ENCODE peak calls at places on chromosomes 1 and 21, in ten cellular contexts. G is SK-N-MC, M is stomach, Z is SK-N-SH, V is transverse colon, W is H1, P is HepG2, T is upper lobe of left lung, Q is HCT116, E is spleen. X is an unnamed sample.

GRCh38 chr1:20153000-20153418 is 13.9 kb downstream of the PLA2G2F start:
- DNase-seq in G (no peak), M (no peak), Z (peak; percentile 14), V (no peak), W (no peak), P (no peak), T (no peak), Q (no peak), E (no peak), X (peak; percentile 44)

GRCh38 chr21:35921471-35921870 is 138.9 kb downstream of the SETD4 start:
- DNase-seq in G (no peak), M (no peak), Z (no peak), V (no peak), W (no peak), P (peak; percentile 45), T (no peak), Q (no peak), E (no peak), X (no peak)

GRCh38 chr21:39385299-39386145 is 36.6 kb upstream of the HMGN1 start:
- DNase-seq in G (no peak), M (peak; percentile 92), Z (peak; percentile 89), V (peak; percentile 90), W (no peak), P (peak; percentile 95), T (peak; percentile 94), Q (no peak), E (peak; percentile 94), X (peak; percentile 66)

GRCh38 chr1:7521803-7522202 is 249.3 kb upstream of the VAMP3 start:
- DNase-seq in G (no peak), M (no peak), Z (no peak), V (no peak), W (no peak), P (no peak), T (no peak), Q (no peak), E (peak; percentile 16), X (no peak)

GRCh38 chr1:245932302-245932972 is 574.6 kb downstream of the SMYD3 start:
- DNase-seq in G (no peak), M (no peak), Z (no peak), V (no peak), W (no peak), P (no peak), T (no peak), Q (no peak), E (no peak), X (no peak)

GRCh38 chr1:78492376-78492950 is 1.7 kb downstream of the PTGFR start:
- DNase-seq in G (no peak), M (no peak), Z (no peak), V (no peak), W (no peak), P (no peak), T (no peak), Q (no peak), E (no peak), X (no peak)

GRCh38 chr1:103267271-103267670 is 158.9 kb upstream of the COL11A1 start:
- DNase-seq in G (no peak), M (no peak), Z (no peak), V (no peak), W (no peak), P (no peak), T (no peak), Q (no peak), E (no peak), X (no peak)

GRCh38 chr1:225131869-225132268 is 202.4 kb downstream of the DNAH14 start:
- DNase-seq in G (no peak), M (no peak), Z (no peak), V (no peak), W (no peak), P (no peak), T (no peak), Q (no peak), E (no peak), X (no peak)

GRCh38 chr1:88433556-88433955 is 250.5 kb upstream of the PKN2 start:
- DNase-seq in G (no peak), M (no peak), Z (no peak), V (no peak), W (no peak), P (no peak), T (no peak), Q (no peak), E (no peak), X (no peak)

GRCh38 chr1:63601912-63602311 is 8.7 kb downstream of the PGM1 start:
- DNase-seq in G (no peak), M (no peak), Z (no peak), V (no peak), W (no peak), P (no peak), T (no peak), Q (no peak), E (no peak), X (no peak)

GRCh38 chr1:221182791-221183533 is 303.7 kb downstream of the HLX start:
- DNase-seq in G (no peak), M (no peak), Z (no peak), V (no peak), W (no peak), P (no peak), T (no peak), Q (no peak), E (no peak), X (no peak)

GRCh38 chr1:22228505-22228911 is 85.6 kb upstream of the WNT4 start:
- DNase-seq in G (no peak), M (no peak), Z (no peak), V (no peak), W (no peak), P (no peak), T (peak; percentile 43), Q (no peak), E (no peak), X (no peak)

GRCh38 chr1:106080608-106081325 is 975.7 kb upstream of the PRMT6 start:
- DNase-seq in G (no peak), M (no peak), Z (no peak), V (no peak), W (no peak), P (no peak), T (peak; percentile 68), Q (no peak), E (peak; percentile 72), X (no peak)

GRCh38 chr1:22122273-22123070 is 20.4 kb downstream of the WNT4 start:
- DNase-seq in G (no peak), M (no peak), Z (peak; percentile 69), V (no peak), W (no peak), P (no peak), T (no peak), Q (no peak), E (peak; percentile 46), X (no peak)

GRCh38 chr1:234597894-234598293 is 12.1 kb downstream of the IRF2BP2 start:
- DNase-seq in G (no peak), M (peak; percentile 55), Z (peak; percentile 56), V (peak; percentile 74), W (no peak), P (peak; percentile 62), T (no peak), Q (no peak), E (no peak), X (no peak)

GRCh38 chr1:85581802-85582686 is 1.5 kb downstream of the CCN1 start:
- DNase-seq in G (no peak), M (no peak), Z (peak; percentile 48), V (peak; percentile 25), W (peak; percentile 59), P (peak; percentile 49), T (no peak), Q (no peak), E (no peak), X (peak; percentile 70)

GRCh38 chr21:7947422-7947821 is 2574.0 kb upstream of the TPTE start:
- DNase-seq in G (no peak), M (no peak), Z (no peak), V (no peak), W (no peak), P (no peak), T (no peak), Q (no peak), E (no peak), X (no peak)
- H3K9me3 ChIP-seq in G (peaks cover 40% of the 10 kb centered on the region), M (no peaks in the 10 kb centered on the region), Z (peaks cover 37% of the 10 kb centered on the region), V (peaks cover 80% of the 10 kb centered on the region), W (peaks cover 98% of the 10 kb centered on the region), P (no peaks in the 10 kb centered on the region), T (peaks cover 23% of the 10 kb centered on the region), Q (peaks cover 97% of the 10 kb centered on the region), E (no peaks in the 10 kb centered on the region), X (peaks cover 100% of the 10 kb centered on the region)

GRCh38 chr1:189289346-189289745 is 1188.3 kb downstream of the BRINP3 start:
- DNase-seq in G (no peak), M (no peak), Z (no peak), V (no peak), W (no peak), P (no peak), T (no peak), Q (no peak), E (no peak), X (no peak)
- H3K27ac ChIP-seq in G (no peak overlapping the region), M (no peak overlapping the region), Z (no peak overlapping the region), V (no peak overlapping the region), W (no peak overlapping the region), P (no peak overlapping the region), T (no peak overlapping the region), Q (no peak overlapping the region), E (no peak overlapping the region), X (no peak overlapping the region)

GRCh38 chr1:213977486-213977842 is 10.3 kb upstream of the PROX1 start:
- DNase-seq in G (no peak), M (peak; percentile 40), Z (no peak), V (no peak), W (no peak), P (peak; percentile 54), T (no peak), Q (no peak), E (no peak), X (no peak)
- TF ChIP-seq POLR2AphosphoS5 in G (no peak), M (no peak), Z (no peak), V (no peak), W (no peak), P (no peak), T (no peak), Q (no peak), E (peak; percentile 43), X (no peak)

DNA sequence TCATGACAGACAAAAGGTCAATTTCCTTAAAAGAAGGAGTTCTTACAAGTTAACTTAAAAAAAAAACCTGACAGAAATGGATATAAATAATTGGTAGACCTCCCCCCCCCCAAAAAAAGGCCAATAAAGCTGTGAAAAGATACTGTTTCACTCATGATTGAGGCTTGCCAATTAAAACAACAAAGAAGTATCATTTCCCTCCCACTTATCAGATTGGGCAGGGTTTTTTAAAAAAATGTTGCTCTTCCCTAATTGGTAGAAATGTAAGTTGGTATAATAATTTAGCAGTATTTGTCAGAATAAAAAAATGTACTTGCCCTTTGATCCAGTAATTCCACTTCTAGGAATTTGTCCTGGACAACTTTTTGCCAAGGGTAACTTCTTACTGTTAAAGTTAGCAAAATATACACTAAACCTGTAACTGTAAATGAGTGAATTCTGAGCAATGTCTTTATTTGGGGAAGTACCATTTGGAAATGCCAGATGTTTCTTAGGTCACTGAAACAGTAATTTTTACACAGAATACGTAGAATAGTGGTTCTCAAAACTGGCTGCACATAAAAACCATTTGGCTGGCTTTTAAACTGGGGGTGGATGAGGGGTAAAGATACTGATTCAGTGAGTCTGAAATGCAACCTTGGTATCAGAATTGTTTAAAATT is 17.5 kb downstream of the RNF2 start:
- DNase-seq in G (no peak), M (no peak), Z (no peak), V (no peak), W (no peak), P (no peak), T (no peak), Q (no peak), E (no peak), X (no peak)
- H3K9me3 ChIP-seq in G (no peaks in the 10 kb centered on the region), M (no peaks in the 10 kb centered on the region), Z (no peaks in the 10 kb centered on the region), V (no peaks in the 10 kb centered on the region), W (no peaks in the 10 kb centered on the region), P (no peaks in the 10 kb centered on the region), T (no peaks in the 10 kb centered on the region), Q (no peaks in the 10 kb centered on the region), E (no peaks in the 10 kb centered on the region), X (no peaks in the 10 kb centered on the region)

GRCh38 chr21:41765393-41765950 is 1.4 kb downstream of the RIPK4 start:
- DNase-seq in G (no peak), M (no peak), Z (no peak), V (no peak), W (no peak), P (no peak), T (no peak), Q (no peak), E (peak; percentile 20), X (no peak)
- H3K27ac ChIP-seq in G (peak overlapping the region; percentile 61), M (peak overlapping the region; percentile 97), Z (no peak overlapping the region), V (peak overlapping the region; percentile 77), W (no peak overlapping the region), P (peak overlapping the region; percentile 62), T (peak overlapping the region; percentile 73), Q (no peak overlapping the region), E (no peak overlapping the region), X (peak overlapping the region; percentile 92)

X was measured in breast epithelium.